ENCODE peak calls at places on chromosomes 6 and 20, in five cellular contexts. One of them, this sample, is unnamed.

GRCh38 chr20:21936720-21937380 is 231.4 kb downstream of the PAX1 start:
- DNase-seq in HEK293T: no peak
- DNase-seq in NT2/D1: peak
- DNase-seq in GM12878: no peak
- DNase-seq in HepG2: no peak
- DNase-seq in this sample: no peak

GRCh38 chr20:12927489-12927888 is 81.3 kb upstream of the SPTLC3 start:
- DNase-seq in HEK293T: no peak
- DNase-seq in NT2/D1: no peak
- DNase-seq in GM12878: no peak
- DNase-seq in HepG2: no peak
- DNase-seq in this sample: no peak

GRCh38 chr6:108941867-108942266 is 93.6 kb downstream of the ARMC2 start:
- DNase-seq in HEK293T: no peak
- DNase-seq in NT2/D1: no peak
- DNase-seq in GM12878: no peak
- DNase-seq in HepG2: no peak
- DNase-seq in this sample: no peak

GRCh38 chr6:134132494-134133141 is 80.2 kb upstream of the SLC2A12 start:
- DNase-seq in HEK293T: no peak
- DNase-seq in NT2/D1: no peak
- DNase-seq in GM12878: no peak
- DNase-seq in HepG2: no peak
- DNase-seq in this sample: no peak

GRCh38 chr20:49320460-49320859 is 42.6 kb upstream of the ZNFX1 start:
- DNase-seq in HEK293T: peak
- DNase-seq in NT2/D1: peak
- DNase-seq in GM12878: no peak
- DNase-seq in HepG2: peak
- DNase-seq in this sample: no peak

GRCh38 chr20:33561981-33562601 is 72.2 kb downstream of the CBFA2T2 start:
- DNase-seq in HEK293T: peak
- DNase-seq in NT2/D1: no peak
- DNase-seq in GM12878: no peak
- DNase-seq in HepG2: peak
- DNase-seq in this sample: no peak

GRCh38 chr20:49319204-49319809 is 41.5 kb upstream of the ZNFX1 start:
- DNase-seq in HEK293T: no peak
- DNase-seq in NT2/D1: no peak
- DNase-seq in GM12878: no peak
- DNase-seq in HepG2: no peak
- DNase-seq in this sample: no peak

GRCh38 chr6:40192516-40192915 is 258.3 kb upstream of the MOCS1 start:
- DNase-seq in HEK293T: no peak
- DNase-seq in NT2/D1: no peak
- DNase-seq in GM12878: no peak
- DNase-seq in HepG2: no peak
- DNase-seq in this sample: no peak

GRCh38 chr6:16690244-16691142 is 70.8 kb downstream of the ATXN1 start:
- DNase-seq in HEK293T: no peak
- DNase-seq in NT2/D1: no peak
- DNase-seq in GM12878: no peak
- DNase-seq in HepG2: peak
- DNase-seq in this sample: no peak

GRCh38 chr6:9399916-9400315 is 964.6 kb upstream of the SLC35B3 start:
- DNase-seq in HEK293T: no peak
- DNase-seq in NT2/D1: no peak
- DNase-seq in GM12878: no peak
- DNase-seq in HepG2: peak
- DNase-seq in this sample: no peak

GRCh38 chr6:13419422-13419821 is 68.0 kb downstream of the GFOD1 start:
- DNase-seq in HEK293T: no peak
- DNase-seq in NT2/D1: no peak
- DNase-seq in GM12878: no peak
- DNase-seq in HepG2: no peak
- DNase-seq in this sample: no peak

GRCh38 chr6:41406821-41407787 is 71.7 kb downstream of the NCR2 start:
- DNase-seq in HEK293T: no peak
- DNase-seq in NT2/D1: no peak
- DNase-seq in GM12878: no peak
- DNase-seq in HepG2: no peak
- DNase-seq in this sample: no peak

GRCh38 chr6:134166529-134167221 is 114.3 kb upstream of the SLC2A12 start:
- DNase-seq in HEK293T: no peak
- DNase-seq in NT2/D1: no peak
- DNase-seq in GM12878: no peak
- DNase-seq in HepG2: no peak
- DNase-seq in this sample: no peak

GRCh38 chr6:170230520-170231390 is 60.1 kb downstream of the DLL1 start:
- DNase-seq in HEK293T: no peak
- DNase-seq in NT2/D1: no peak
- DNase-seq in GM12878: no peak
- DNase-seq in HepG2: no peak
- DNase-seq in this sample: no peak

GRCh38 chr20:23119456-23120216 is 33.5 kb upstream of the CD93 start:
- DNase-seq in HEK293T: no peak
- DNase-seq in NT2/D1: no peak
- DNase-seq in GM12878: no peak
- DNase-seq in HepG2: no peak
- DNase-seq in this sample: no peak

GRCh38 chr6:118746100-118746874 is 94.9 kb upstream of the CEP85L start:
- DNase-seq in HEK293T: no peak
- DNase-seq in NT2/D1: no peak
- DNase-seq in GM12878: no peak
- DNase-seq in HepG2: no peak
- DNase-seq in this sample: no peak

GRCh38 chr6:159042003-159042823 is 2.6 kb downstream of the TAGAP start:
- DNase-seq in HEK293T: peak
- DNase-seq in NT2/D1: peak
- DNase-seq in GM12878: peak
- DNase-seq in HepG2: peak
- DNase-seq in this sample: peak

GRCh38 chr6:121533321-121533841 is 97.9 kb downstream of the GJA1 start:
- DNase-seq in HEK293T: no peak
- DNase-seq in NT2/D1: no peak
- DNase-seq in GM12878: no peak
- DNase-seq in HepG2: no peak
- DNase-seq in this sample: no peak

GRCh38 chr20:20685635-20686034 is 26.8 kb downstream of the RALGAPA2 start:
- DNase-seq in HEK293T: no peak
- DNase-seq in NT2/D1: no peak
- DNase-seq in GM12878: no peak
- DNase-seq in HepG2: no peak
- DNase-seq in this sample: no peak

GRCh38 chr6:83958250-83958685 is 75.3 kb upstream of the MRAP2 start:
- DNase-seq in HEK293T: no peak
- DNase-seq in NT2/D1: no peak
- DNase-seq in GM12878: no peak
- DNase-seq in HepG2: no peak
- DNase-seq in this sample: no peak

GRCh38 chr6:168061269-168062210 is 17.5 kb downstream of the FRMD1 start:
- DNase-seq in HEK293T: no peak
- DNase-seq in NT2/D1: no peak
- DNase-seq in GM12878: no peak
- DNase-seq in HepG2: no peak
- DNase-seq in this sample: no peak

GRCh38 chr6:131163886-131164285 is 28.6 kb downstream of the AKAP7 start:
- DNase-seq in HEK293T: no peak
- DNase-seq in NT2/D1: no peak
- DNase-seq in GM12878: no peak
- DNase-seq in HepG2: peak
- DNase-seq in this sample: no peak

GRCh38 chr6:143696327-143697000 is 18.7 kb downstream of the PHACTR2 start:
- DNase-seq in HEK293T: no peak
- DNase-seq in NT2/D1: no peak
- DNase-seq in GM12878: no peak
- DNase-seq in HepG2: peak
- DNase-seq in this sample: no peak

GRCh38 chr6:140485740-140486467 is 1111.5 kb upstream of the CITED2 start:
- DNase-seq in HEK293T: no peak
- DNase-seq in NT2/D1: no peak
- DNase-seq in GM12878: peak
- DNase-seq in HepG2: no peak
- DNase-seq in this sample: no peak
- TF ChIP-seq SUZ12 in HEK293T: no peak
- TF ChIP-seq SUZ12 in NT2/D1: no peak
- TF ChIP-seq SUZ12 in GM12878: no peak
- TF ChIP-seq SUZ12 in HepG2: no peak
- TF ChIP-seq SUZ12 in this sample: no peak

DNA sequence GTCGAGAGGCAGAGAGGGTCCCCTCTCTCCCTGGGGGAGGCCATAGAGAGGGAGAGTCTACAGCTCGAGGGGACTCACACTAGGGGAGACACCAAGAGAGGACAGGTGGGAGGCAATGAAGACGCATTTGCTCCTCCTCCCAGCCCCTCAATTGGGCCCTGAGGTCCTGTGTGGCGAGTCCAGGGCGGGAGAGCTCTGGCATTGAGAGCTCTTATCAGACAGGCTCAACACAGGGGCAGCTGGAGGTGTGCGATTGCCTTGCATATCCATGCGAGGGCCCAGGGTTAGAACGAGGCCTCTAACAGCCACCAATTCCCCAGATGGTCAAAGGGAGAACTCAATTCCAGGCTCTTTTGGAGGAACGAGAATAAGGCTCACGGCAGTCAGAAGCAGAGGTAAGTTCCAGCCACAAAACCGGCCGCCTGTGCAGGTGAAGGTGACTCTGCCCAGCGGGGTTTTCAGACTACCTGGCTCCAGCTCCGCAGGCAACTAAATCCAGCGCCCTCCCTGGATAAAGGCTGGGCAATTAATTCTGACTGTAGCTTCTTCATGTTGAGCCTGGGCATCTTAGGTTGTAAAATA is 94.0 kb upstream of the MPC1 start:
- DNase-seq in HEK293T: no peak
- DNase-seq in NT2/D1: no peak
- DNase-seq in GM12878: no peak
- DNase-seq in HepG2: no peak
- DNase-seq in this sample: no peak
- TF ChIP-seq SUZ12 in HEK293T: no peak
- TF ChIP-seq SUZ12 in NT2/D1: no peak
- TF ChIP-seq SUZ12 in GM12878: no peak
- TF ChIP-seq SUZ12 in HepG2: no peak
- TF ChIP-seq SUZ12 in this sample: no peak

GRCh38 chr20:37408202-37408929 is 62.4 kb downstream of the SRC start:
- DNase-seq in HEK293T: no peak
- DNase-seq in NT2/D1: no peak
- DNase-seq in GM12878: no peak
- DNase-seq in HepG2: no peak
- DNase-seq in this sample: peak
- TF ChIP-seq SUZ12 in HEK293T: no peak
- TF ChIP-seq SUZ12 in NT2/D1: no peak
- TF ChIP-seq SUZ12 in GM12878: no peak
- TF ChIP-seq SUZ12 in HepG2: no peak
- TF ChIP-seq SUZ12 in this sample: no peak

GRCh38 chr20:46610145-46610544 is 41.1 kb downstream of the SLC13A3 start:
- DNase-seq in HEK293T: no peak
- DNase-seq in NT2/D1: no peak
- DNase-seq in GM12878: no peak
- DNase-seq in HepG2: no peak
- DNase-seq in this sample: no peak
- TF ChIP-seq SUZ12 in HEK293T: no peak
- TF ChIP-seq SUZ12 in NT2/D1: no peak
- TF ChIP-seq SUZ12 in GM12878: no peak
- TF ChIP-seq SUZ12 in HepG2: no peak
- TF ChIP-seq SUZ12 in this sample: no peak

GRCh38 chr6:42451595-42452170 is at the start of gene TRERF1:
- DNase-seq in HEK293T: peak
- DNase-seq in NT2/D1: peak
- DNase-seq in GM12878: no peak
- DNase-seq in HepG2: no peak
- DNase-seq in this sample: peak
- TF ChIP-seq SUZ12 in HEK293T: no peak
- TF ChIP-seq SUZ12 in NT2/D1: no peak
- TF ChIP-seq SUZ12 in GM12878: no peak
- TF ChIP-seq SUZ12 in HepG2: no peak
- TF ChIP-seq SUZ12 in this sample: peak

DNA sequence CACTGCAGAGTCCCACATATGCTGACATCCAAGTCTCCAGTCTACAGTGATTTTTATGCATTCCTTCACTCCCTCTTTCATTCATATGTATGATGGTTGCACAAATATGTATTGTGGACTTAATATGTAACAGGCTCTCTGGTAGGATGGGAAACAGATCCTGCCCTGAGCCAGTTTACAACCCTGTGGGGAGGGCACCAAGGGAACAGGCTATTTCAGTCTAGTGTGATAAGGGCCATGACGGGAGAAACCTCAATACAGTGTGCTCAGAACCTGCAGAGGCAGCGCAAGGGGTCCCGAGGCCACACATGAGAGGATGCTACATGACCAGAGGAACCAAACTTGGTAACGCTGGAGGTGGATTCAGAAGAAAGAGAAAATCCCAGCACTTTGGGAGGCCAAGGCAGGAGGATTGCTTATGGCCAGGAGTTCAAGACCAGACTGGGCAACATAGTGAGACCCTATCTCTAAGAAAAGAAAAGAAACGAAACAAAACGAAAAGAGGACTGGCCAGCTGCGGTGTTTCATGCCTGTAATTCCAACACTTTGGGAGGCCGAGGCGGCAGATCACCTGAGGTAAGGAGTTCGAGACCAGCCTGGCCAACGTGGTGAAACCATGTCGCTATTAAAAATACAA is 249.8 kb upstream of the JARID2 start:
- DNase-seq in HEK293T: no peak
- DNase-seq in NT2/D1: no peak
- DNase-seq in GM12878: no peak
- DNase-seq in HepG2: no peak
- DNase-seq in this sample: no peak
- TF ChIP-seq SUZ12 in HEK293T: no peak
- TF ChIP-seq SUZ12 in NT2/D1: no peak
- TF ChIP-seq SUZ12 in GM12878: no peak
- TF ChIP-seq SUZ12 in HepG2: no peak
- TF ChIP-seq SUZ12 in this sample: no peak